ENCODE peak calls at places on chromosomes 1 and 21, in five cellular contexts. One of them, this sample, is unnamed.

GRCh38 chr21:34649400-34649799 is 19.4 kb upstream of the CLIC6 start:
- DNase-seq in AG10803: no peak
- DNase-seq in cardiac fibroblast: no peak
- DNase-seq in type B pancreatic cell: no peak
- DNase-seq in H9: no peak
- DNase-seq in this sample: no peak

GRCh38 chr1:36966242-36966641 is 68.1 kb downstream of the GRIK3 start:
- DNase-seq in AG10803: peak; percentile 3
- DNase-seq in cardiac fibroblast: peak; percentile 5
- DNase-seq in type B pancreatic cell: no peak
- DNase-seq in H9: peak; percentile 58
- DNase-seq in this sample: peak; percentile 20

GRCh38 chr1:47478090-47478489 is 40.2 kb downstream of the FOXD2 start:
- DNase-seq in AG10803: peak; percentile 6
- DNase-seq in cardiac fibroblast: no peak
- DNase-seq in type B pancreatic cell: no peak
- DNase-seq in H9: no peak
- DNase-seq in this sample: no peak

GRCh38 chr1:229155472-229155871 is 115.4 kb upstream of the RAB4A start:
- DNase-seq in AG10803: no peak
- DNase-seq in cardiac fibroblast: no peak
- DNase-seq in type B pancreatic cell: no peak
- DNase-seq in H9: no peak
- DNase-seq in this sample: peak; percentile 52

GRCh38 chr1:225911207-225912130 is 12.6 kb downstream of the PYCR2 start:
- DNase-seq in AG10803: peak; percentile 36
- DNase-seq in cardiac fibroblast: peak; percentile 66
- DNase-seq in type B pancreatic cell: no peak
- DNase-seq in H9: peak; percentile 80
- DNase-seq in this sample: peak; percentile 78

GRCh38 chr1:228777211-228777610 is 41.9 kb downstream of the RHOU start:
- DNase-seq in AG10803: no peak
- DNase-seq in cardiac fibroblast: no peak
- DNase-seq in type B pancreatic cell: no peak
- DNase-seq in H9: no peak
- DNase-seq in this sample: no peak

GRCh38 chr1:27724961-27725373 is 794 bp upstream of the FAM76A start:
- DNase-seq in AG10803: peak; percentile 6
- DNase-seq in cardiac fibroblast: no peak
- DNase-seq in type B pancreatic cell: no peak
- DNase-seq in H9: peak; percentile 85
- DNase-seq in this sample: no peak

GRCh38 chr1:226827458-226827857 is 43.0 kb upstream of the PSEN2 start:
- DNase-seq in AG10803: peak; percentile 38
- DNase-seq in cardiac fibroblast: no peak
- DNase-seq in type B pancreatic cell: no peak
- DNase-seq in H9: peak; percentile 55
- DNase-seq in this sample: peak; percentile 14

GRCh38 chr1:87045757-87046422 is 131.5 kb downstream of the HS2ST1 start:
- DNase-seq in AG10803: no peak
- DNase-seq in cardiac fibroblast: no peak
- DNase-seq in type B pancreatic cell: no peak
- DNase-seq in H9: no peak
- DNase-seq in this sample: peak; percentile 80

GRCh38 chr1:221740260-221740830 is 1.5 kb downstream of the DUSP10 start:
- DNase-seq in AG10803: no peak
- DNase-seq in cardiac fibroblast: no peak
- DNase-seq in type B pancreatic cell: no peak
- DNase-seq in H9: no peak
- DNase-seq in this sample: no peak

GRCh38 chr1:175376194-175376593 is 183.6 kb upstream of the KIAA0040 start:
- DNase-seq in AG10803: no peak
- DNase-seq in cardiac fibroblast: peak; percentile 5
- DNase-seq in type B pancreatic cell: no peak
- DNase-seq in H9: peak; percentile 36
- DNase-seq in this sample: peak; percentile 16

GRCh38 chr1:172476218-172476811 is 32.4 kb upstream of the PIGC start:
- DNase-seq in AG10803: no peak
- DNase-seq in cardiac fibroblast: no peak
- DNase-seq in type B pancreatic cell: no peak
- DNase-seq in H9: no peak
- DNase-seq in this sample: no peak

GRCh38 chr1:212077028-212077427 is 41.5 kb downstream of the DTL start:
- DNase-seq in AG10803: no peak
- DNase-seq in cardiac fibroblast: peak; percentile 8
- DNase-seq in type B pancreatic cell: no peak
- DNase-seq in H9: no peak
- DNase-seq in this sample: no peak

GRCh38 chr21:33374080-33374873 is 28.9 kb upstream of the IFNGR2 start:
- DNase-seq in AG10803: peak; percentile 64
- DNase-seq in cardiac fibroblast: peak; percentile 77
- DNase-seq in type B pancreatic cell: no peak
- DNase-seq in H9: peak; percentile 47
- DNase-seq in this sample: peak; percentile 79

GRCh38 chr21:45970674-45971486 is 10.7 kb upstream of the COL6A1 start:
- DNase-seq in AG10803: no peak
- DNase-seq in cardiac fibroblast: peak; percentile 53
- DNase-seq in type B pancreatic cell: peak; percentile 79
- DNase-seq in H9: peak; percentile 81
- DNase-seq in this sample: peak; percentile 74

GRCh38 chr1:169618367-169618766 is 11.6 kb downstream of the SELP start:
- DNase-seq in AG10803: no peak
- DNase-seq in cardiac fibroblast: peak; percentile 17
- DNase-seq in type B pancreatic cell: no peak
- DNase-seq in H9: no peak
- DNase-seq in this sample: no peak

GRCh38 chr1:182569939-182570610 is 19.0 kb downstream of the RNASEL start:
- DNase-seq in AG10803: no peak
- DNase-seq in cardiac fibroblast: no peak
- DNase-seq in type B pancreatic cell: no peak
- DNase-seq in H9: no peak
- DNase-seq in this sample: no peak

GRCh38 chr1:76285578-76286135 is 211.1 kb downstream of the ST6GALNAC3 start:
- DNase-seq in AG10803: no peak
- DNase-seq in cardiac fibroblast: no peak
- DNase-seq in type B pancreatic cell: no peak
- DNase-seq in H9: no peak
- DNase-seq in this sample: no peak

GRCh38 chr1:238101923-238102322 is 211.2 kb upstream of the ZP4 start:
- DNase-seq in AG10803: no peak
- DNase-seq in cardiac fibroblast: no peak
- DNase-seq in type B pancreatic cell: no peak
- DNase-seq in H9: no peak
- DNase-seq in this sample: no peak

GRCh38 chr1:216665381-216665780 is 57.8 kb downstream of the ESRRG start:
- DNase-seq in AG10803: peak; percentile 6
- DNase-seq in cardiac fibroblast: peak; percentile 0
- DNase-seq in type B pancreatic cell: no peak
- DNase-seq in H9: no peak
- DNase-seq in this sample: no peak

GRCh38 chr1:36295390-36295789 is 10.8 kb upstream of the SH3D21 start:
- DNase-seq in AG10803: no peak
- DNase-seq in cardiac fibroblast: no peak
- DNase-seq in type B pancreatic cell: no peak
- DNase-seq in H9: no peak
- DNase-seq in this sample: no peak

GRCh38 chr1:13228343-13228781 is 2.4 kb upstream of the PRAMEF18 start:
- DNase-seq in AG10803: no peak
- DNase-seq in cardiac fibroblast: no peak
- DNase-seq in type B pancreatic cell: peak; percentile 42
- DNase-seq in H9: no peak
- DNase-seq in this sample: peak; percentile 70

GRCh38 chr1:157880621-157881020 is 39.0 kb upstream of the CD5L start:
- DNase-seq in AG10803: no peak
- DNase-seq in cardiac fibroblast: no peak
- DNase-seq in type B pancreatic cell: no peak
- DNase-seq in H9: no peak
- DNase-seq in this sample: no peak

GRCh38 chr1:38527373-38527966 is 332.1 kb downstream of the RRAGC start:
- DNase-seq in AG10803: no peak
- DNase-seq in cardiac fibroblast: no peak
- DNase-seq in type B pancreatic cell: no peak
- DNase-seq in H9: peak; percentile 44
- DNase-seq in this sample: peak; percentile 89

GRCh38 chr1:116168277-116169032 is 57.3 kb downstream of the MAB21L3 start:
- DNase-seq in AG10803: peak; percentile 57
- DNase-seq in cardiac fibroblast: peak; percentile 66
- DNase-seq in type B pancreatic cell: peak; percentile 88
- DNase-seq in H9: peak; percentile 76
- DNase-seq in this sample: peak; percentile 89

GRCh38 chr1:2099871-2100774 is 49.9 kb downstream of the PRKCZ start:
- DNase-seq in AG10803: peak; percentile 36
- DNase-seq in cardiac fibroblast: no peak
- DNase-seq in type B pancreatic cell: no peak
- DNase-seq in H9: no peak
- DNase-seq in this sample: no peak

GRCh38 chr1:48228156-48228555 is 5.6 kb downstream of the SLC5A9 start:
- DNase-seq in AG10803: no peak
- DNase-seq in cardiac fibroblast: no peak
- DNase-seq in type B pancreatic cell: no peak
- DNase-seq in H9: peak; percentile 87
- DNase-seq in this sample: no peak

GRCh38 chr1:108505766-108506075 is 54.2 kb upstream of the EEIG2 start:
- DNase-seq in AG10803: no peak
- DNase-seq in cardiac fibroblast: no peak
- DNase-seq in type B pancreatic cell: no peak
- DNase-seq in H9: no peak
- DNase-seq in this sample: peak; percentile 35

GRCh38 chr1:205693421-205693991 is 13.2 kb upstream of the SLC45A3 start:
- DNase-seq in AG10803: no peak
- DNase-seq in cardiac fibroblast: no peak
- DNase-seq in type B pancreatic cell: no peak
- DNase-seq in H9: no peak
- DNase-seq in this sample: no peak

GRCh38 chr1:193013707-193014106 is 45.5 kb downstream of the UCHL5 start:
- DNase-seq in AG10803: no peak
- DNase-seq in cardiac fibroblast: peak; percentile 11
- DNase-seq in type B pancreatic cell: no peak
- DNase-seq in H9: no peak
- DNase-seq in this sample: no peak

GRCh38 chr1:57013522-57013921 is 47.7 kb upstream of the C8B start:
- DNase-seq in AG10803: no peak
- DNase-seq in cardiac fibroblast: no peak
- DNase-seq in type B pancreatic cell: no peak
- DNase-seq in H9: no peak
- DNase-seq in this sample: no peak

GRCh38 chr1:228691926-228692325 is 43.4 kb upstream of the RHOU start:
- DNase-seq in AG10803: peak; percentile 35
- DNase-seq in cardiac fibroblast: peak; percentile 56
- DNase-seq in type B pancreatic cell: no peak
- DNase-seq in H9: no peak
- DNase-seq in this sample: peak; percentile 29

GRCh38 chr1:228902781-228903572 is 167.7 kb downstream of the RHOU start:
- DNase-seq in AG10803: peak; percentile 95
- DNase-seq in cardiac fibroblast: peak; percentile 98
- DNase-seq in type B pancreatic cell: no peak
- DNase-seq in H9: no peak
- DNase-seq in this sample: no peak

GRCh38 chr1:41631154-41631553 is 146.7 kb upstream of the EDN2 start:
- DNase-seq in AG10803: no peak
- DNase-seq in cardiac fibroblast: no peak
- DNase-seq in type B pancreatic cell: no peak
- DNase-seq in H9: peak; percentile 7
- DNase-seq in this sample: no peak

GRCh38 chr1:209945377-209945776 is 7.4 kb downstream of the SYT14 start:
- DNase-seq in AG10803: no peak
- DNase-seq in cardiac fibroblast: no peak
- DNase-seq in type B pancreatic cell: no peak
- DNase-seq in H9: no peak
- DNase-seq in this sample: no peak

GRCh38 chr1:65243492-65243891 is 65.9 kb upstream of the DNAJC6 start:
- DNase-seq in AG10803: no peak
- DNase-seq in cardiac fibroblast: no peak
- DNase-seq in type B pancreatic cell: no peak
- DNase-seq in H9: no peak
- DNase-seq in this sample: no peak
- TF ChIP-seq CTCF in AG10803: no peak
- TF ChIP-seq CTCF in cardiac fibroblast: no peak
- TF ChIP-seq CTCF in type B pancreatic cell: no peak
- TF ChIP-seq CTCF in H9: no peak
- TF ChIP-seq CTCF in this sample: no peak

DNA sequence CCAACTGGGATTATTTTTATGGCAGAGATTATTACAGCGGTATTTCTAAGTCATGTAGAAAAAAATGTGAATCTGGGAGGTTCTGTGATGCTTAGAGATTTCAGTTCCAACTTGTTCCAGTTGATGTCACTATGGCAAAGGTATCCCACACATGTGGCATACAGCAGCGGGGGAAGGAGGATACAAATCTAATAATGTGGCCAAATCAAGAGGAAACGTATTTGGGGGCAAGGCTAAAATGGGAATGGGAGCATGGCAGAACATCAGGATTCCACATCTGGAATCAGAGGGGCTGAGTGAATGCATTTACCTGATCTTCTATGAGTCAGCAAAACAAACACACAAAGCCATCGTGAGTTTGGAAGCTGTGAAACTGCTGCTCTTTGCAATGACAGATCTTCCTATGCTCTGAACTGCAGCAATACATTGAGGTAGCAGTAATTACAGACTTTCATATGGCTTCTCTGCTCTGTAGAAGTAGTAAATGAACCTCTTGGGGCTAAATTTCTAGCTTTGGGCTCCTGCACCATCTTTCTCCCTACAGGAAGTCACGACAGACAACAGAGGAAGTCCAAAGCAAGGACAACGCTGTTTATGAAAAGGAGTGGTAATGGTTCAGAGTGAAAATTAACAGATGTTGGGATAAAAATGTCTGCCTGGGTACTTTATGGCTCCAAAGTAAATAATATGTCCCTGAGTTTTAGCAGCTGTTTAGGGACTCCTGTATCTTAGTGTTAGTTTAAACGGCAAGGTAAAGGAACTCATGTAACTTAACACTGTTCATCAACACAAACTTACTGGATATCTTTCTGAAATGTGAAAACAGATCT is 55.6 kb downstream of the GABPA start:
- DNase-seq in AG10803: peak; percentile 26
- DNase-seq in cardiac fibroblast: peak; percentile 52
- DNase-seq in type B pancreatic cell: no peak
- DNase-seq in H9: no peak
- DNase-seq in this sample: peak; percentile 23
- TF ChIP-seq CTCF in AG10803: peak; percentile 53
- TF ChIP-seq CTCF in cardiac fibroblast: peak; percentile 36
- TF ChIP-seq CTCF in type B pancreatic cell: peak; percentile 66
- TF ChIP-seq CTCF in H9: peak; percentile 55
- TF ChIP-seq CTCF in this sample: peak; percentile 60

GRCh38 chr1:200179781-200180160 is 152.3 kb downstream of the NR5A2 start:
- DNase-seq in AG10803: no peak
- DNase-seq in cardiac fibroblast: no peak
- DNase-seq in type B pancreatic cell: no peak
- DNase-seq in H9: no peak
- DNase-seq in this sample: no peak
- TF ChIP-seq CTCF in AG10803: no peak
- TF ChIP-seq CTCF in cardiac fibroblast: no peak
- TF ChIP-seq CTCF in type B pancreatic cell: no peak
- TF ChIP-seq CTCF in H9: no peak
- TF ChIP-seq CTCF in this sample: no peak

DNA sequence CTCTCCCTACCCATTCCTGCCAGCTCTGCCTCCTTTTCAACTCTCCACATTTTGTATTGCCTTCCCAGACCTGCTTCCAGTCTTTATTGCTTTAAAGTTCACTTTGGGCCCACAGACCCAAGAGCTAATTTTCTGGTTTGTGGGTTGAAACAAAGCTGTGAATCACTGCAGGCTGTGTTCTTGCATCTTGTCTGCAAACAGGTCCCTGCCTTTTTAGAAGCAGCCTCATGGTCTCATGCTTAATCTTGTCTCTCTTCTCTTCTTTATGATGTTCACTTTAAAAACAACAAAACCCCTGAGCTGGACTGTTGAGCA is 3.8 kb downstream of the BTG2 start:
- DNase-seq in AG10803: no peak
- DNase-seq in cardiac fibroblast: no peak
- DNase-seq in type B pancreatic cell: no peak
- DNase-seq in H9: no peak
- DNase-seq in this sample: no peak
- TF ChIP-seq CTCF in AG10803: no peak
- TF ChIP-seq CTCF in cardiac fibroblast: no peak
- TF ChIP-seq CTCF in type B pancreatic cell: no peak
- TF ChIP-seq CTCF in H9: no peak
- TF ChIP-seq CTCF in this sample: no peak